ENCODE peak calls at places on chromosomes 16 and 17, in five cellular contexts. One of them, this sample, is unnamed.

GRCh38 chr17:42337442-42337841 is 49.1 kb downstream of the STAT5A start:
- DNase-seq in left colon: no peak
- DNase-seq in H1: no peak
- DNase-seq in stimulated activated CD4-positive, alpha-beta T cell treated with anti-CD3 and anti-CD28 coated beads, Interleukin-12 subunit alpha, Interleukin-12 subunit beta, amount 100 ng/mL, for 24 hours: peak
- DNase-seq in cerebellum: no peak
- DNase-seq in this sample: no peak

GRCh38 chr17:46212634-46213435 is 19.6 kb upstream of the KANSL1 start:
- DNase-seq in left colon: peak
- DNase-seq in H1: no peak
- DNase-seq in stimulated activated CD4-positive, alpha-beta T cell treated with anti-CD3 and anti-CD28 coated beads, Interleukin-12 subunit alpha, Interleukin-12 subunit beta, amount 100 ng/mL, for 24 hours: peak
- DNase-seq in cerebellum: peak
- DNase-seq in this sample: peak

GRCh38 chr17:63622571-63623390 is 564 bp downstream of the MAP3K3 start:
- DNase-seq in left colon: peak
- DNase-seq in H1: no peak
- DNase-seq in stimulated activated CD4-positive, alpha-beta T cell treated with anti-CD3 and anti-CD28 coated beads, Interleukin-12 subunit alpha, Interleukin-12 subunit beta, amount 100 ng/mL, for 24 hours: peak
- DNase-seq in cerebellum: peak
- DNase-seq in this sample: peak

GRCh38 chr17:76805319-76805718 is 62.9 kb upstream of the MGAT5B start:
- DNase-seq in left colon: no peak
- DNase-seq in H1: no peak
- DNase-seq in stimulated activated CD4-positive, alpha-beta T cell treated with anti-CD3 and anti-CD28 coated beads, Interleukin-12 subunit alpha, Interleukin-12 subunit beta, amount 100 ng/mL, for 24 hours: no peak
- DNase-seq in cerebellum: no peak
- DNase-seq in this sample: no peak

GRCh38 chr16:2764718-2765117 is 12.3 kb downstream of the SRRM2 start:
- DNase-seq in left colon: no peak
- DNase-seq in H1: no peak
- DNase-seq in stimulated activated CD4-positive, alpha-beta T cell treated with anti-CD3 and anti-CD28 coated beads, Interleukin-12 subunit alpha, Interleukin-12 subunit beta, amount 100 ng/mL, for 24 hours: no peak
- DNase-seq in cerebellum: no peak
- DNase-seq in this sample: no peak

GRCh38 chr16:31177136-31177535 is 2.8 kb upstream of the FUS start:
- DNase-seq in left colon: no peak
- DNase-seq in H1: no peak
- DNase-seq in stimulated activated CD4-positive, alpha-beta T cell treated with anti-CD3 and anti-CD28 coated beads, Interleukin-12 subunit alpha, Interleukin-12 subunit beta, amount 100 ng/mL, for 24 hours: peak
- DNase-seq in cerebellum: no peak
- DNase-seq in this sample: no peak

GRCh38 chr16:72013389-72013788 is 4.8 kb downstream of the DHODH start:
- DNase-seq in left colon: no peak
- DNase-seq in H1: no peak
- DNase-seq in stimulated activated CD4-positive, alpha-beta T cell treated with anti-CD3 and anti-CD28 coated beads, Interleukin-12 subunit alpha, Interleukin-12 subunit beta, amount 100 ng/mL, for 24 hours: no peak
- DNase-seq in cerebellum: no peak
- DNase-seq in this sample: no peak

GRCh38 chr17:63774141-63774981 is at the start of gene DDX42:
- DNase-seq in left colon: peak
- DNase-seq in H1: no peak
- DNase-seq in stimulated activated CD4-positive, alpha-beta T cell treated with anti-CD3 and anti-CD28 coated beads, Interleukin-12 subunit alpha, Interleukin-12 subunit beta, amount 100 ng/mL, for 24 hours: peak
- DNase-seq in cerebellum: no peak
- DNase-seq in this sample: peak

GRCh38 chr16:85428168-85428898 is 184.8 kb upstream of the GSE1 start:
- DNase-seq in left colon: peak
- DNase-seq in H1: no peak
- DNase-seq in stimulated activated CD4-positive, alpha-beta T cell treated with anti-CD3 and anti-CD28 coated beads, Interleukin-12 subunit alpha, Interleukin-12 subunit beta, amount 100 ng/mL, for 24 hours: peak
- DNase-seq in cerebellum: peak
- DNase-seq in this sample: peak

GRCh38 chr17:38761612-38762011 is 9.1 kb downstream of the PSMB3 start:
- DNase-seq in left colon: peak
- DNase-seq in H1: no peak
- DNase-seq in stimulated activated CD4-positive, alpha-beta T cell treated with anti-CD3 and anti-CD28 coated beads, Interleukin-12 subunit alpha, Interleukin-12 subunit beta, amount 100 ng/mL, for 24 hours: no peak
- DNase-seq in cerebellum: no peak
- DNase-seq in this sample: peak

GRCh38 chr16:26649646-26650045 is 417.1 kb upstream of the C16orf82 start:
- DNase-seq in left colon: no peak
- DNase-seq in H1: no peak
- DNase-seq in stimulated activated CD4-positive, alpha-beta T cell treated with anti-CD3 and anti-CD28 coated beads, Interleukin-12 subunit alpha, Interleukin-12 subunit beta, amount 100 ng/mL, for 24 hours: no peak
- DNase-seq in cerebellum: no peak
- DNase-seq in this sample: no peak

GRCh38 chr17:28716740-28717577 is 709 bp downstream of the RAB34 start:
- DNase-seq in left colon: peak
- DNase-seq in H1: no peak
- DNase-seq in stimulated activated CD4-positive, alpha-beta T cell treated with anti-CD3 and anti-CD28 coated beads, Interleukin-12 subunit alpha, Interleukin-12 subunit beta, amount 100 ng/mL, for 24 hours: no peak
- DNase-seq in cerebellum: no peak
- DNase-seq in this sample: no peak

GRCh38 chr17:38881600-38882191 is 11.8 kb downstream of the LASP1 start:
- DNase-seq in left colon: peak
- DNase-seq in H1: no peak
- DNase-seq in stimulated activated CD4-positive, alpha-beta T cell treated with anti-CD3 and anti-CD28 coated beads, Interleukin-12 subunit alpha, Interleukin-12 subunit beta, amount 100 ng/mL, for 24 hours: no peak
- DNase-seq in cerebellum: no peak
- DNase-seq in this sample: no peak

GRCh38 chr17:48456584-48456983 is 26.6 kb upstream of the SKAP1 start:
- DNase-seq in left colon: no peak
- DNase-seq in H1: no peak
- DNase-seq in stimulated activated CD4-positive, alpha-beta T cell treated with anti-CD3 and anti-CD28 coated beads, Interleukin-12 subunit alpha, Interleukin-12 subunit beta, amount 100 ng/mL, for 24 hours: no peak
- DNase-seq in cerebellum: no peak
- DNase-seq in this sample: no peak

GRCh38 chr17:32330142-32330541 is 11.8 kb downstream of the C17orf75 start:
- DNase-seq in left colon: no peak
- DNase-seq in H1: no peak
- DNase-seq in stimulated activated CD4-positive, alpha-beta T cell treated with anti-CD3 and anti-CD28 coated beads, Interleukin-12 subunit alpha, Interleukin-12 subunit beta, amount 100 ng/mL, for 24 hours: no peak
- DNase-seq in cerebellum: no peak
- DNase-seq in this sample: no peak

GRCh38 chr17:74950207-74950606 is 14.5 kb downstream of the OTOP3 start:
- DNase-seq in left colon: no peak
- DNase-seq in H1: no peak
- DNase-seq in stimulated activated CD4-positive, alpha-beta T cell treated with anti-CD3 and anti-CD28 coated beads, Interleukin-12 subunit alpha, Interleukin-12 subunit beta, amount 100 ng/mL, for 24 hours: no peak
- DNase-seq in cerebellum: no peak
- DNase-seq in this sample: no peak

GRCh38 chr16:16067127-16067526 is 117.7 kb downstream of the ABCC1 start:
- DNase-seq in left colon: no peak
- DNase-seq in H1: no peak
- DNase-seq in stimulated activated CD4-positive, alpha-beta T cell treated with anti-CD3 and anti-CD28 coated beads, Interleukin-12 subunit alpha, Interleukin-12 subunit beta, amount 100 ng/mL, for 24 hours: no peak
- DNase-seq in cerebellum: no peak
- DNase-seq in this sample: no peak

GRCh38 chr16:9845661-9846361 is 336.4 kb downstream of the GRIN2A start:
- DNase-seq in left colon: no peak
- DNase-seq in H1: no peak
- DNase-seq in stimulated activated CD4-positive, alpha-beta T cell treated with anti-CD3 and anti-CD28 coated beads, Interleukin-12 subunit alpha, Interleukin-12 subunit beta, amount 100 ng/mL, for 24 hours: no peak
- DNase-seq in cerebellum: no peak
- DNase-seq in this sample: no peak

GRCh38 chr16:85190572-85190971 is 78.3 kb upstream of the CIBAR2 start:
- DNase-seq in left colon: no peak
- DNase-seq in H1: no peak
- DNase-seq in stimulated activated CD4-positive, alpha-beta T cell treated with anti-CD3 and anti-CD28 coated beads, Interleukin-12 subunit alpha, Interleukin-12 subunit beta, amount 100 ng/mL, for 24 hours: no peak
- DNase-seq in cerebellum: no peak
- DNase-seq in this sample: no peak

GRCh38 chr16:391885-392335 is 5.1 kb upstream of the NME4 start:
- DNase-seq in left colon: no peak
- DNase-seq in H1: peak
- DNase-seq in stimulated activated CD4-positive, alpha-beta T cell treated with anti-CD3 and anti-CD28 coated beads, Interleukin-12 subunit alpha, Interleukin-12 subunit beta, amount 100 ng/mL, for 24 hours: peak
- DNase-seq in cerebellum: no peak
- DNase-seq in this sample: peak

GRCh38 chr17:51245535-51245934 is 14.3 kb downstream of the MBTD1 start:
- DNase-seq in left colon: no peak
- DNase-seq in H1: no peak
- DNase-seq in stimulated activated CD4-positive, alpha-beta T cell treated with anti-CD3 and anti-CD28 coated beads, Interleukin-12 subunit alpha, Interleukin-12 subunit beta, amount 100 ng/mL, for 24 hours: no peak
- DNase-seq in cerebellum: no peak
- DNase-seq in this sample: no peak

GRCh38 chr17:18261146-18261515 is 669 bp downstream of the MIEF2 start:
- DNase-seq in left colon: peak
- DNase-seq in H1: no peak
- DNase-seq in stimulated activated CD4-positive, alpha-beta T cell treated with anti-CD3 and anti-CD28 coated beads, Interleukin-12 subunit alpha, Interleukin-12 subunit beta, amount 100 ng/mL, for 24 hours: no peak
- DNase-seq in cerebellum: peak
- DNase-seq in this sample: peak

GRCh38 chr16:30546115-30546514 is 11.5 kb upstream of the ZNF747 start:
- DNase-seq in left colon: no peak
- DNase-seq in H1: no peak
- DNase-seq in stimulated activated CD4-positive, alpha-beta T cell treated with anti-CD3 and anti-CD28 coated beads, Interleukin-12 subunit alpha, Interleukin-12 subunit beta, amount 100 ng/mL, for 24 hours: no peak
- DNase-seq in cerebellum: no peak
- DNase-seq in this sample: no peak